ENCODE peak calls at places on chromosome 20, in four cellular contexts. L is NAMALWA, G is DMS79 treated with DMSO at 0.1 percent for 48 hours, V is ACHN. Y is an unnamed sample.

GRCh38 chr20:1491281-1491840 is at the start of gene SIRPB2:
- DNase-seq in G (no peak), V (no peak), L (no peak), Y (no peak)

GRCh38 chr20:53769041-53769440 is 175.4 kb upstream of the ZNF217 start:
- DNase-seq in G (no peak), V (no peak), L (no peak), Y (no peak)

GRCh38 chr20:50416269-50416863 is 93.8 kb upstream of the PTPN1 start:
- DNase-seq in V (no peak), G (no peak), L (no peak), Y (no peak)

GRCh38 chr20:58393299-58393698 is 4.3 kb downstream of the VAPB start:
- DNase-seq in L (no peak), G (no peak), V (no peak), Y (no peak)

GRCh38 chr20:22583773-22584629 is at the start of gene FOXA2:
- DNase-seq in L (no peak), V (peak), G (no peak), Y (no peak)

GRCh38 chr20:24834310-24834709 is 114.8 kb upstream of the CST7 start:
- DNase-seq in V (no peak), L (no peak), G (no peak), Y (no peak)

GRCh38 chr20:53291548-53291947 is 302.1 kb downstream of the ZNF217 start:
- DNase-seq in V (peak), L (peak), G (no peak), Y (no peak)

GRCh38 chr20:7161690-7162089 is 394.2 kb downstream of the BMP2 start:
- DNase-seq in G (peak), V (peak), L (peak), Y (peak)

GRCh38 chr20:19583532-19584175 is 174.4 kb upstream of the RIN2 start:
- DNase-seq in V (peak), G (peak), L (peak), Y (peak)

GRCh38 chr20:22630698-22631097 is 46.3 kb upstream of the FOXA2 start:
- DNase-seq in V (no peak), L (no peak), G (no peak), Y (no peak)

GRCh38 chr20:36071848-36072247 is 82.7 kb upstream of the EPB41L1 start:
- DNase-seq in V (no peak), L (no peak), G (no peak), Y (no peak)

GRCh38 chr20:10578607-10579006 is 95.2 kb downstream of the JAG1 start:
- DNase-seq in L (no peak), G (no peak), V (peak), Y (peak)